ENCODE peak calls at places on chromosome 11, in ten cellular contexts. One of them, this sample, is unnamed.

GRCh38 chr11:131422491-131422890 is 52.1 kb downstream of the NTM start:
- DNase-seq in IMR-90: no peak
- DNase-seq in stomach: no peak
- DNase-seq in PC-3: no peak
- DNase-seq in pancreas: no peak
- DNase-seq in breast epithelium: no peak
- DNase-seq in upper lobe of left lung: no peak
- DNase-seq in left ventricle myocardium inferior: no peak
- DNase-seq in thoracic aorta: no peak
- DNase-seq in heart left ventricle: no peak
- DNase-seq in this sample: no peak

GRCh38 chr11:83480811-83481210 is 194.6 kb upstream of the CCDC90B start:
- DNase-seq in upper lobe of left lung: no peak
- DNase-seq in heart left ventricle: no peak
- DNase-seq in left ventricle myocardium inferior: no peak
- DNase-seq in stomach: no peak
- DNase-seq in IMR-90: no peak
- DNase-seq in thoracic aorta: no peak
- DNase-seq in breast epithelium: no peak
- DNase-seq in pancreas: no peak
- DNase-seq in PC-3: no peak
- DNase-seq in this sample: no peak

GRCh38 chr11:61777234-61778090 is 14.9 kb downstream of the TMEM258 start:
- DNase-seq in breast epithelium: no peak
- DNase-seq in heart left ventricle: peak; percentile 67
- DNase-seq in thoracic aorta: no peak
- DNase-seq in PC-3: no peak
- DNase-seq in upper lobe of left lung: peak; percentile 92
- DNase-seq in left ventricle myocardium inferior: peak; percentile 64
- DNase-seq in IMR-90: no peak
- DNase-seq in stomach: peak; percentile 77
- DNase-seq in pancreas: peak; percentile 85
- DNase-seq in this sample: no peak

GRCh38 chr11:56353991-56354390 is at the start of gene OR8J1:
- DNase-seq in upper lobe of left lung: no peak
- DNase-seq in stomach: no peak
- DNase-seq in heart left ventricle: no peak
- DNase-seq in left ventricle myocardium inferior: no peak
- DNase-seq in IMR-90: no peak
- DNase-seq in breast epithelium: no peak
- DNase-seq in pancreas: no peak
- DNase-seq in PC-3: no peak
- DNase-seq in thoracic aorta: no peak
- DNase-seq in this sample: no peak

GRCh38 chr11:8243458-8243857 is 20.2 kb downstream of the LMO1 start:
- DNase-seq in thoracic aorta: no peak
- DNase-seq in left ventricle myocardium inferior: no peak
- DNase-seq in upper lobe of left lung: no peak
- DNase-seq in IMR-90: no peak
- DNase-seq in breast epithelium: no peak
- DNase-seq in PC-3: no peak
- DNase-seq in stomach: no peak
- DNase-seq in heart left ventricle: no peak
- DNase-seq in pancreas: no peak
- DNase-seq in this sample: no peak

GRCh38 chr11:33753304-33753703 is 17.1 kb upstream of the CD59 start:
- DNase-seq in stomach: no peak
- DNase-seq in thoracic aorta: no peak
- DNase-seq in IMR-90: peak; percentile 88
- DNase-seq in heart left ventricle: peak; percentile 53
- DNase-seq in left ventricle myocardium inferior: no peak
- DNase-seq in PC-3: peak; percentile 21
- DNase-seq in upper lobe of left lung: no peak
- DNase-seq in breast epithelium: no peak
- DNase-seq in pancreas: no peak
- DNase-seq in this sample: no peak

GRCh38 chr11:72370201-72370600 is 64.1 kb downstream of the CLPB start:
- DNase-seq in pancreas: no peak
- DNase-seq in IMR-90: no peak
- DNase-seq in PC-3: no peak
- DNase-seq in thoracic aorta: no peak
- DNase-seq in upper lobe of left lung: no peak
- DNase-seq in heart left ventricle: no peak
- DNase-seq in breast epithelium: no peak
- DNase-seq in left ventricle myocardium inferior: no peak
- DNase-seq in stomach: no peak
- DNase-seq in this sample: no peak

GRCh38 chr11:120295110-120295509 is 30.0 kb upstream of the TLCD5 start:
- DNase-seq in IMR-90: no peak
- DNase-seq in upper lobe of left lung: no peak
- DNase-seq in heart left ventricle: no peak
- DNase-seq in stomach: peak; percentile 66
- DNase-seq in thoracic aorta: no peak
- DNase-seq in PC-3: no peak
- DNase-seq in pancreas: peak; percentile 47
- DNase-seq in breast epithelium: no peak
- DNase-seq in left ventricle myocardium inferior: no peak
- DNase-seq in this sample: no peak

GRCh38 chr11:122664188-122664587 is 8.7 kb downstream of the UBASH3B start:
- DNase-seq in IMR-90: peak; percentile 57
- DNase-seq in PC-3: no peak
- DNase-seq in heart left ventricle: no peak
- DNase-seq in pancreas: no peak
- DNase-seq in thoracic aorta: no peak
- DNase-seq in left ventricle myocardium inferior: no peak
- DNase-seq in breast epithelium: no peak
- DNase-seq in upper lobe of left lung: no peak
- DNase-seq in stomach: no peak
- DNase-seq in this sample: no peak

GRCh38 chr11:73308963-73309960 is 1.2 kb downstream of the ARHGEF17 start:
- DNase-seq in heart left ventricle: peak; percentile 95
- DNase-seq in stomach: peak; percentile 91
- DNase-seq in thoracic aorta: peak; percentile 75
- DNase-seq in PC-3: no peak
- DNase-seq in pancreas: peak; percentile 70
- DNase-seq in IMR-90: peak; percentile 96
- DNase-seq in left ventricle myocardium inferior: peak; percentile 92
- DNase-seq in breast epithelium: peak; percentile 97
- DNase-seq in upper lobe of left lung: peak; percentile 94
- DNase-seq in this sample: peak; percentile 96

GRCh38 chr11:65189191-65189590 is 7.5 kb downstream of the CAPN1 start:
- DNase-seq in thoracic aorta: no peak
- DNase-seq in stomach: no peak
- DNase-seq in heart left ventricle: no peak
- DNase-seq in left ventricle myocardium inferior: no peak
- DNase-seq in PC-3: no peak
- DNase-seq in IMR-90: no peak
- DNase-seq in pancreas: no peak
- DNase-seq in upper lobe of left lung: no peak
- DNase-seq in breast epithelium: no peak
- DNase-seq in this sample: no peak

DNA sequence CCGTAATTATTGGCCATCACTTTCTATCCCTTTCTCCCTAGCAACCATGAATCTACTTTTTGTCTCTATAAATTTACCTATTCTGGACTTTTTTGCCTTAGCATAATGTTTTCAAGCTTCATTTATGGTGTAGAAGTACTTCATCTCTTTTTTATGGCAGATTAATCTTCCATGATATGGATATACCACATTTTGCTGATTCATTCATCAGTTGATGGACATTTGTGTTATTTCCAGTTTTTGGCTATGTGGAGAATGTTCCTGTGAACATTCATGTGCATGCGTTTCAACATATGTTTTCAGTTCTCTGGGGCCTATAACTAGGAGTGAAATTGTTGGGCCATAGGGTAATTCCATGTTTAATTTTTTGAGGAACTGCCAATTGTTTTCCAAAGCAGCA is 12.8 kb downstream of the CAPN1 start:
- DNase-seq in PC-3: no peak
- DNase-seq in left ventricle myocardium inferior: no peak
- DNase-seq in pancreas: no peak
- DNase-seq in stomach: no peak
- DNase-seq in upper lobe of left lung: no peak
- DNase-seq in thoracic aorta: no peak
- DNase-seq in breast epithelium: no peak
- DNase-seq in IMR-90: no peak
- DNase-seq in heart left ventricle: no peak
- DNase-seq in this sample: no peak
- H3K36me3 ChIP-seq in PC-3: peaks cover 55% of the 10 kb centered on the region
- H3K36me3 ChIP-seq in left ventricle myocardium inferior: peaks cover 83% of the 10 kb centered on the region
- H3K36me3 ChIP-seq in pancreas: peaks cover 3% of the 10 kb centered on the region
- H3K36me3 ChIP-seq in stomach: peaks cover 99% of the 10 kb centered on the region
- H3K36me3 ChIP-seq in upper lobe of left lung: peaks cover 54% of the 10 kb centered on the region
- H3K36me3 ChIP-seq in thoracic aorta: peaks cover 40% of the 10 kb centered on the region
- H3K36me3 ChIP-seq in breast epithelium: no peaks in the 10 kb centered on the region
- H3K36me3 ChIP-seq in IMR-90: peaks cover 38% of the 10 kb centered on the region
- H3K36me3 ChIP-seq in heart left ventricle: peaks cover 3% of the 10 kb centered on the region
- H3K36me3 ChIP-seq in this sample: peaks cover 77% of the 10 kb centered on the region

GRCh38 chr11:65927904-65928397 is 8.7 kb downstream of the DRAP1 start:
- DNase-seq in stomach: peak; percentile 55
- DNase-seq in PC-3: no peak
- DNase-seq in IMR-90: no peak
- DNase-seq in heart left ventricle: no peak
- DNase-seq in breast epithelium: no peak
- DNase-seq in thoracic aorta: no peak
- DNase-seq in upper lobe of left lung: no peak
- DNase-seq in left ventricle myocardium inferior: no peak
- DNase-seq in pancreas: no peak
- DNase-seq in this sample: no peak
- H3K4me3 ChIP-seq in stomach: no peak overlapping the region
- H3K4me3 ChIP-seq in PC-3: no peak overlapping the region
- H3K4me3 ChIP-seq in IMR-90: no peak overlapping the region
- H3K4me3 ChIP-seq in heart left ventricle: no peak overlapping the region
- H3K4me3 ChIP-seq in breast epithelium: peak overlapping the region; percentile 33
- H3K4me3 ChIP-seq in thoracic aorta: peak overlapping the region; percentile 34
- H3K4me3 ChIP-seq in upper lobe of left lung: no peak overlapping the region
- H3K4me3 ChIP-seq in left ventricle myocardium inferior: no peak overlapping the region
- H3K4me3 ChIP-seq in pancreas: no peak overlapping the region
- H3K4me3 ChIP-seq in this sample: peak overlapping the region; percentile 9

GRCh38 chr11:94595061-94595460 is 27.9 kb downstream of the PIWIL4 start:
- DNase-seq in left ventricle myocardium inferior: no peak
- DNase-seq in stomach: no peak
- DNase-seq in upper lobe of left lung: peak; percentile 22
- DNase-seq in PC-3: no peak
- DNase-seq in heart left ventricle: no peak
- DNase-seq in thoracic aorta: no peak
- DNase-seq in IMR-90: no peak
- DNase-seq in breast epithelium: no peak
- DNase-seq in pancreas: no peak
- DNase-seq in this sample: no peak

GRCh38 chr11:94593030-94593429 is 25.9 kb downstream of the PIWIL4 start:
- DNase-seq in heart left ventricle: no peak
- DNase-seq in upper lobe of left lung: no peak
- DNase-seq in thoracic aorta: no peak
- DNase-seq in PC-3: no peak
- DNase-seq in left ventricle myocardium inferior: no peak
- DNase-seq in breast epithelium: no peak
- DNase-seq in stomach: no peak
- DNase-seq in IMR-90: peak; percentile 72
- DNase-seq in pancreas: no peak
- DNase-seq in this sample: no peak

GRCh38 chr11:94602430-94603372 is 35.5 kb downstream of the PIWIL4 start:
- DNase-seq in breast epithelium: no peak
- DNase-seq in IMR-90: peak; percentile 86
- DNase-seq in heart left ventricle: peak; percentile 69
- DNase-seq in upper lobe of left lung: no peak
- DNase-seq in pancreas: peak; percentile 72
- DNase-seq in left ventricle myocardium inferior: peak; percentile 40
- DNase-seq in PC-3: peak; percentile 82
- DNase-seq in thoracic aorta: no peak
- DNase-seq in stomach: peak; percentile 67
- DNase-seq in this sample: peak; percentile 74

GRCh38 chr11:94599510-94599909 is 32.3 kb downstream of the PIWIL4 start:
- DNase-seq in IMR-90: no peak
- DNase-seq in thoracic aorta: no peak
- DNase-seq in left ventricle myocardium inferior: no peak
- DNase-seq in pancreas: no peak
- DNase-seq in breast epithelium: no peak
- DNase-seq in upper lobe of left lung: no peak
- DNase-seq in stomach: no peak
- DNase-seq in heart left ventricle: no peak
- DNase-seq in PC-3: no peak
- DNase-seq in this sample: no peak

DNA sequence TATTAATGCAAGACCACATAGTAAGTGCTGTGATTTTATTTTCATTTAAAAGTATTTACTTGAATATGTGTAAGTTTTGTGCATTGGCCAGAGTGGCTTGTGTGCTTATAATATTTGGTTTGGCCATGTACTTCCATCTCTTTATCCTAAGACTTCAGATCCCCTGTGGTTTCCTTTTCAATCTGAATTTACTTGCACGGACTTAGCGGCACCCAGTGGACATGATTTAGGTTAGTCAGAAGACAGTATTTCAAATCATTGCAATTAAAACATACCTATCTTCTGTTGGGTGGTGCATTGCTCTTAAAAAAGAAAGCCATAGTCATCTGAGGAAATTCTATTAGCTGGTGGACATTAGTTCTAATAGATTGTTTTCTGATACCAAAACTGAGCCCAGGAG is 30.7 kb downstream of the PIWIL4 start:
- DNase-seq in heart left ventricle: no peak
- DNase-seq in IMR-90: peak; percentile 17
- DNase-seq in left ventricle myocardium inferior: no peak
- DNase-seq in breast epithelium: no peak
- DNase-seq in thoracic aorta: no peak
- DNase-seq in stomach: peak; percentile 45
- DNase-seq in PC-3: peak; percentile 29
- DNase-seq in upper lobe of left lung: no peak
- DNase-seq in pancreas: no peak
- DNase-seq in this sample: no peak
- TF ChIP-seq CTCF in heart left ventricle: no peak
- TF ChIP-seq CTCF in IMR-90: no peak
- TF ChIP-seq CTCF in left ventricle myocardium inferior: no peak
- TF ChIP-seq CTCF in breast epithelium: no peak
- TF ChIP-seq CTCF in thoracic aorta: no peak
- TF ChIP-seq CTCF in stomach: no peak
- TF ChIP-seq CTCF in PC-3: peak; percentile 46
- TF ChIP-seq CTCF in upper lobe of left lung: no peak
- TF ChIP-seq CTCF in pancreas: no peak
- TF ChIP-seq CTCF in this sample: no peak

GRCh38 chr11:77672276-77672675 is 34.7 kb upstream of the CLNS1A start:
- DNase-seq in upper lobe of left lung: no peak
- DNase-seq in pancreas: no peak
- DNase-seq in PC-3: peak; percentile 85
- DNase-seq in IMR-90: peak; percentile 99
- DNase-seq in breast epithelium: no peak
- DNase-seq in stomach: no peak
- DNase-seq in heart left ventricle: peak; percentile 70
- DNase-seq in thoracic aorta: no peak
- DNase-seq in left ventricle myocardium inferior: no peak
- DNase-seq in this sample: no peak

GRCh38 chr11:77669848-77670511 is 32.4 kb upstream of the CLNS1A start:
- DNase-seq in pancreas: no peak
- DNase-seq in stomach: no peak
- DNase-seq in upper lobe of left lung: no peak
- DNase-seq in PC-3: peak; percentile 68
- DNase-seq in breast epithelium: no peak
- DNase-seq in thoracic aorta: no peak
- DNase-seq in IMR-90: peak; percentile 68
- DNase-seq in left ventricle myocardium inferior: no peak
- DNase-seq in heart left ventricle: no peak
- DNase-seq in this sample: no peak

GRCh38 chr11:77665240-77665965 is 27.8 kb upstream of the CLNS1A start:
- DNase-seq in breast epithelium: no peak
- DNase-seq in left ventricle myocardium inferior: no peak
- DNase-seq in upper lobe of left lung: no peak
- DNase-seq in IMR-90: no peak
- DNase-seq in stomach: no peak
- DNase-seq in PC-3: no peak
- DNase-seq in heart left ventricle: no peak
- DNase-seq in pancreas: no peak
- DNase-seq in thoracic aorta: no peak
- DNase-seq in this sample: no peak

GRCh38 chr11:77668760-77669159 is 31.2 kb upstream of the CLNS1A start:
- DNase-seq in PC-3: peak; percentile 41
- DNase-seq in stomach: no peak
- DNase-seq in left ventricle myocardium inferior: no peak
- DNase-seq in IMR-90: peak; percentile 62
- DNase-seq in upper lobe of left lung: no peak
- DNase-seq in pancreas: no peak
- DNase-seq in heart left ventricle: no peak
- DNase-seq in breast epithelium: no peak
- DNase-seq in thoracic aorta: no peak
- DNase-seq in this sample: no peak
- H3K36me3 ChIP-seq in PC-3: peaks cover 17% of the 10 kb centered on the region
- H3K36me3 ChIP-seq in stomach: peaks cover 93% of the 10 kb centered on the region
- H3K36me3 ChIP-seq in left ventricle myocardium inferior: peaks cover 88% of the 10 kb centered on the region
- H3K36me3 ChIP-seq in IMR-90: peaks cover 23% of the 10 kb centered on the region
- H3K36me3 ChIP-seq in upper lobe of left lung: peaks cover 57% of the 10 kb centered on the region
- H3K36me3 ChIP-seq in pancreas: no peaks in the 10 kb centered on the region
- H3K36me3 ChIP-seq in heart left ventricle: peaks cover 15% of the 10 kb centered on the region
- H3K36me3 ChIP-seq in breast epithelium: no peaks in the 10 kb centered on the region
- H3K36me3 ChIP-seq in thoracic aorta: peaks cover 59% of the 10 kb centered on the region
- H3K36me3 ChIP-seq in this sample: peaks cover 75% of the 10 kb centered on the region